ENCODE peak calls at places on chromosomes 16 and 17, in four cellular contexts. Q is GM12891, B is K562, U is GM12878. P is an unnamed sample.

GRCh38 chr17:66455022-66455547 is 152.7 kb downstream of the PRKCA start:
- DNase-seq in Q (no peak), B (no peak), U (no peak), P (no peak)

GRCh38 chr16:85484337-85485295 is 128.5 kb upstream of the GSE1 start:
- DNase-seq in Q (no peak), B (no peak), U (no peak), P (no peak)

GRCh38 chr17:30323895-30324319 is 9.9 kb downstream of the TMIGD1 start:
- DNase-seq in Q (no peak), B (peak; percentile 15), U (no peak), P (peak; percentile 56)

GRCh38 chr17:7897090-7897489 is 8.5 kb downstream of the CHD3 start:
- DNase-seq in Q (no peak), B (no peak), U (no peak), P (no peak)

GRCh38 chr17:7750321-7750821 is 32.8 kb downstream of the DNAH2 start:
- DNase-seq in Q (no peak), B (no peak), U (no peak), P (no peak)

GRCh38 chr17:63954402-63955063 is 18.2 kb downstream of the SCN4A start:
- DNase-seq in Q (peak; percentile 61), B (no peak), U (no peak), P (peak; percentile 41)

GRCh38 chr16:29729116-29729521 is 16.7 kb downstream of the C16orf54 start:
- DNase-seq in Q (no peak), B (peak; percentile 55), U (no peak), P (no peak)

GRCh38 chr16:55297062-55297909 is 26.7 kb upstream of the IRX6 start:
- DNase-seq in Q (no peak), B (no peak), U (no peak), P (no peak)

GRCh38 chr16:19410435-19411153 is 7.1 kb upstream of the TMC5 start:
- DNase-seq in Q (peak; percentile 58), B (no peak), U (no peak), P (no peak)

GRCh38 chr17:77322284-77322533 is 181.4 kb downstream of the SEC14L1 start:
- DNase-seq in Q (no peak), B (no peak), U (no peak), P (no peak)

GRCh38 chr17:59547131-59547915 is 18.1 kb upstream of the DHX40 start:
- DNase-seq in Q (no peak), B (no peak), U (no peak), P (no peak)

GRCh38 chr16:87138316-87138715 is 178.9 kb downstream of the C16orf95 start:
- DNase-seq in Q (no peak), B (no peak), U (no peak), P (no peak)

GRCh38 chr17:31329221-31329620 is 7.8 kb upstream of the EVI2A start:
- DNase-seq in Q (no peak), B (no peak), U (no peak), P (no peak)

GRCh38 chr17:12592941-12593340 is 72.7 kb upstream of the MYOCD start:
- DNase-seq in Q (no peak), B (no peak), U (no peak), P (no peak)

GRCh38 chr16:22210854-22211253 is 4.8 kb downstream of the EEF2K start:
- DNase-seq in Q (no peak), B (no peak), U (no peak), P (no peak)

GRCh38 chr17:1480747-1481465 is 11.6 kb downstream of the MYO1C start:
- DNase-seq in Q (no peak), B (no peak), U (no peak), P (no peak)

DNA sequence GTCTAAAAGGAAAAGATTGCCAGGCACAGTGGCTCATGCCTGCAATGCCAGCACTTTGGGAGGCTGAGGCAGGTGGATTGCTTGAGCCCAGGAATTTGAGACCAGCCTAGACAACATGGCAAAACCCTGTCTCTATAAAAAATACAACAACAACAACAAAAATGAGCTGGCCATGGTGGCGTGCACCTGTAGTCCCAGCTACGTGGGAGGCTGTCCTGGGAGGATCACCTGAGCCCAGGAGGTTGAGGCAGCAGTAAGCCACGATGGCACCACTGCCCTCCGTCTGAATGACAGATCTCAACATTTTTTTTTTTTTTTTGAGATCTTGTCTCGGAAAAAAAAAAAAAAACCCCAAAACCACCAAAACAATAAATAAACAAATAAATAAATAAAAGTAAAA is 28.1 kb upstream of the ATP2A3 start:
- DNase-seq in Q (no peak), B (no peak), U (no peak), P (no peak)
- TF ChIP-seq SPI1 in Q (no peak), B (no peak), U (no peak), P (no peak)

GRCh38 chr17:73292031-73292531 is 19.7 kb downstream of the CDC42EP4 start:
- DNase-seq in Q (no peak), B (no peak), U (no peak), P (no peak)

GRCh38 chr17:73293031-73293430 is 18.8 kb downstream of the CDC42EP4 start:
- DNase-seq in Q (no peak), B (no peak), U (no peak), P (no peak)

GRCh38 chr17:73290399-73291259 is 21.2 kb downstream of the CDC42EP4 start:
- DNase-seq in Q (no peak), B (no peak), U (no peak), P (peak; percentile 34)

GRCh38 chr17:73289549-73290254 is 22.1 kb downstream of the CDC42EP4 start:
- DNase-seq in Q (no peak), B (no peak), U (no peak), P (no peak)

GRCh38 chr17:73291260-73291801 is 20.5 kb downstream of the CDC42EP4 start:
- DNase-seq in Q (peak; percentile 55), B (peak; percentile 70), U (peak; percentile 70), P (peak; percentile 69)
- TF ChIP-seq POLR2AphosphoS5 in Q (no peak), B (no peak), U (no peak), P (peak; percentile 46)

GRCh38 chr17:27466748-27467375 is 10.6 kb downstream of the KSR1 start:
- DNase-seq in Q (peak; percentile 55), B (peak; percentile 36), U (peak; percentile 87), P (peak; percentile 88)
- TF ChIP-seq SPI1 in Q (no peak), B (no peak), U (no peak), P (no peak)

GRCh38 chr17:58415371-58416055 is 1.8 kb downstream of the RNF43 start:
- DNase-seq in Q (no peak), B (peak; percentile 24), U (no peak), P (no peak)
- TF ChIP-seq POLR2AphosphoS5 in Q (no peak), B (no peak), U (no peak), P (no peak)

GRCh38 chr16:10871157-10871991 is 5.6 kb upstream of the CIITA start:
- DNase-seq in Q (no peak), B (no peak), U (peak; percentile 86), P (peak; percentile 86)

GRCh38 chr16:10868089-10868488 is 8.9 kb upstream of the CIITA start:
- DNase-seq in Q (no peak), B (no peak), U (no peak), P (no peak)

GRCh38 chr16:10870808-10871156 is 6.2 kb upstream of the CIITA start:
- DNase-seq in Q (no peak), B (no peak), U (no peak), P (no peak)

GRCh38 chr16:10868562-10869469 is 8.2 kb upstream of the CIITA start:
- DNase-seq in Q (no peak), B (no peak), U (no peak), P (peak; percentile 87)

DNA sequence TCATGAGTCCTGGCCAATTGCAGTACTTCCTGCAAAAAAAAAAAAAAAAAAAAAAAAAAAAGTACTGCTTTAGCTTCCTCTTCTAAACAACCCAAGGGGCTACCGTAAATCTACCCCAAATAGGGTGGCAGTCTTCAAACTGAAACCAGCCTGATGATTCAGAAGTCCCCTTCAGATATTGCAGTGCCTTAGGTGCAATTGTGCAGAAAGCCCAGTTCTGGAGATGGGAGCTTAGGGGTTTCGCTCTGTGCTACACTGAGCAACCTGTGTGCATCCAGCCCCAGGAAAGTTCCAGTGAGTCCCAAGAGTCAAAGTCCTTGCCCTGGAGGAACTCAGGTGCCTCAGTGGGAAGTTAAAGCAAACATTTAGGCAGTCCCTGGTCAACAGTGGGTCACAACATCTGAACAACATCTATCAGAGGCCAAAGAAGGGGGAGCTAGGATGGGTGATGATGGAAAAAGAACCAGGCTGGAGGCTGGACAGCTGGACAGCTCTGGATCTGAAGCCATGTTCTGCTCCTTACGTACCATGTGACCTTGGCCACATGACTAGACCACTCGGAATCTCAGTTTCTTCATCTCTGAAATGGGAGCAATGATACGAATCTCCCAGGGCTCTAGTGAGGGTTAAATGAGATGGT is 6.7 kb upstream of the CIITA start:
- DNase-seq in Q (no peak), B (no peak), U (no peak), P (no peak)
- TF ChIP-seq SPI1 in Q (no peak), B (no peak), U (no peak), P (no peak)

P was measured in HL-60.